ENCODE peak calls at places on chromosomes 5 and 9, in ten cellular contexts. One of them, this sample, is unnamed. For H3K4me1 and H3K27me3, the result is how much of the 10 kb centered on the place peaks cover.

GRCh38 chr9:113625456-113625855 is 161.9 kb downstream of the RGS3 start:
- DNase-seq in esophagus muscularis mucosa: no peak
- DNase-seq in CD8-positive, alpha-beta memory T cell: no peak
- DNase-seq in GM23338: no peak
- DNase-seq in CD4-positive, alpha-beta memory T cell: no peak
- DNase-seq in body of pancreas: no peak
- DNase-seq in heart left ventricle: no peak
- DNase-seq in IMR-90: no peak
- DNase-seq in prostate gland: no peak
- DNase-seq in sigmoid colon: peak
- DNase-seq in this sample: no peak

GRCh38 chr5:17799521-17799920 is 165.3 kb downstream of the TAF11L14 start:
- DNase-seq in GM23338: no peak
- DNase-seq in prostate gland: no peak
- DNase-seq in esophagus muscularis mucosa: no peak
- DNase-seq in body of pancreas: no peak
- DNase-seq in IMR-90: no peak
- DNase-seq in sigmoid colon: no peak
- DNase-seq in heart left ventricle: no peak
- DNase-seq in CD4-positive, alpha-beta memory T cell: no peak
- DNase-seq in CD8-positive, alpha-beta memory T cell: no peak
- DNase-seq in this sample: no peak

GRCh38 chr5:159913048-159913447 is 3.2 kb upstream of the ADRA1B start:
- DNase-seq in CD4-positive, alpha-beta memory T cell: no peak
- DNase-seq in CD8-positive, alpha-beta memory T cell: no peak
- DNase-seq in esophagus muscularis mucosa: no peak
- DNase-seq in prostate gland: no peak
- DNase-seq in body of pancreas: no peak
- DNase-seq in sigmoid colon: no peak
- DNase-seq in GM23338: no peak
- DNase-seq in heart left ventricle: no peak
- DNase-seq in IMR-90: peak
- DNase-seq in this sample: no peak

GRCh38 chr5:54632131-54632551 is 114.6 kb downstream of the SNX18 start:
- DNase-seq in CD4-positive, alpha-beta memory T cell: no peak
- DNase-seq in esophagus muscularis mucosa: no peak
- DNase-seq in CD8-positive, alpha-beta memory T cell: no peak
- DNase-seq in heart left ventricle: no peak
- DNase-seq in prostate gland: no peak
- DNase-seq in IMR-90: no peak
- DNase-seq in GM23338: no peak
- DNase-seq in body of pancreas: no peak
- DNase-seq in sigmoid colon: no peak
- DNase-seq in this sample: no peak

GRCh38 chr5:58378613-58379385 is 81.1 kb downstream of the PLK2 start:
- DNase-seq in CD8-positive, alpha-beta memory T cell: no peak
- DNase-seq in body of pancreas: no peak
- DNase-seq in heart left ventricle: no peak
- DNase-seq in GM23338: no peak
- DNase-seq in IMR-90: no peak
- DNase-seq in CD4-positive, alpha-beta memory T cell: no peak
- DNase-seq in sigmoid colon: no peak
- DNase-seq in prostate gland: no peak
- DNase-seq in esophagus muscularis mucosa: no peak
- DNase-seq in this sample: no peak

GRCh38 chr5:131280417-131280816 is 16.6 kb downstream of the CDC42SE2 start:
- DNase-seq in CD4-positive, alpha-beta memory T cell: no peak
- DNase-seq in CD8-positive, alpha-beta memory T cell: no peak
- DNase-seq in body of pancreas: no peak
- DNase-seq in heart left ventricle: no peak
- DNase-seq in prostate gland: no peak
- DNase-seq in IMR-90: no peak
- DNase-seq in esophagus muscularis mucosa: no peak
- DNase-seq in sigmoid colon: no peak
- DNase-seq in GM23338: no peak
- DNase-seq in this sample: peak

GRCh38 chr9:131523451-131524435 is 7.3 kb downstream of the UCK1 start:
- DNase-seq in CD4-positive, alpha-beta memory T cell: no peak
- DNase-seq in heart left ventricle: no peak
- DNase-seq in prostate gland: no peak
- DNase-seq in IMR-90: no peak
- DNase-seq in body of pancreas: no peak
- DNase-seq in CD8-positive, alpha-beta memory T cell: no peak
- DNase-seq in GM23338: no peak
- DNase-seq in esophagus muscularis mucosa: no peak
- DNase-seq in sigmoid colon: peak
- DNase-seq in this sample: no peak

GRCh38 chr9:22008662-22009562 is at the start of gene CDKN2B:
- DNase-seq in esophagus muscularis mucosa: peak
- DNase-seq in prostate gland: peak
- DNase-seq in CD8-positive, alpha-beta memory T cell: peak
- DNase-seq in GM23338: peak
- DNase-seq in sigmoid colon: peak
- DNase-seq in body of pancreas: peak
- DNase-seq in IMR-90: peak
- DNase-seq in heart left ventricle: peak
- DNase-seq in CD4-positive, alpha-beta memory T cell: peak
- DNase-seq in this sample: peak

DNA sequence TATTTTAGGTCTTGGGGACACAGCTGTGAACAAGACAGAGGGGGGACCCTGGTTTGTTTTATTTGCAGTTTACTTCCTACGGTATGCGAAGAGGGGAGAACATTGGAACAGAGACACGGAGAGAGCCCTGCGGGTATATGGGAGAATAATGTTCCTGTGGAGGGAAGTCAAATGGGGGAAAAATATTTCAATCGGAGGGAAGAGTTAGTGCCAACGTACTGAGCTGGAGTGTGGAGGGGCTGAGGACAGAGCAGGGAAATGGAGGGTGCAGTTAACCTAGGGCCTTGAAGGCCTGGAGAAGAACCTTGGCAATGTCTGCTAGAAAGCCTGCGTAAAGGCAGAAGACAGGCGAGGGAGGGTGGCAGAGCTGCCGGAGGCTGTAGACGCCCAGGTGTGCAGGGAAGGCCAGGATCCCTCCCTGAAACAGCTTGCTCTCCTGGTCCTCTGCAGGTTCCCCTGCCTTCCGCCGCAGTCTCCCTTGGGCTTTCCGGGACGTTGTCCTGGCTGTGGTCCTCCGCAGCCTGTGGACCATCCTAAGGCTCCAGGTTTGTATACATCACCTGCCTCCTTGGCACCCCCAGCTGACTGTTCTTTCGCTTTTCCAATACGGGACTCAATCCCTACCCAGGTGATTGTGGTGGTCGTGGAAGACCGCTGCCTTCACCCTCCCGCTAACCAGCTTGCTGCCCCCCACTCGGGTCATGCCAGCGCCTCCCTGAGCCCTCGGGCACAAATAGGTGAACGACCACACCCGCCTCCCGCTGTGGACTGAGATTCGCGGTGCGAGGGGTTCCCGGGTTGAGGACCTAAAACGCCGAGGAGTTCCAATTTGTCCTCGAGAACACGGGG is 1.9 kb upstream of the RACK1 start:
- DNase-seq in prostate gland: no peak
- DNase-seq in heart left ventricle: no peak
- DNase-seq in sigmoid colon: no peak
- DNase-seq in CD8-positive, alpha-beta memory T cell: no peak
- DNase-seq in IMR-90: no peak
- DNase-seq in body of pancreas: peak
- DNase-seq in CD4-positive, alpha-beta memory T cell: no peak
- DNase-seq in esophagus muscularis mucosa: no peak
- DNase-seq in GM23338: no peak
- DNase-seq in this sample: no peak
- H3K4me1 ChIP-seq in prostate gland: under half
- H3K4me1 ChIP-seq in heart left ventricle: half or more
- H3K4me1 ChIP-seq in sigmoid colon: half or more
- H3K4me1 ChIP-seq in CD8-positive, alpha-beta memory T cell: half or more
- H3K4me1 ChIP-seq in IMR-90: under half
- H3K4me1 ChIP-seq in body of pancreas: half or more
- H3K4me1 ChIP-seq in CD4-positive, alpha-beta memory T cell: half or more
- H3K4me1 ChIP-seq in esophagus muscularis mucosa: half or more
- H3K4me1 ChIP-seq in GM23338: under half
- H3K4me1 ChIP-seq in this sample: under half

GRCh38 chr5:6423327-6424109 is 25.1 kb upstream of the UBE2QL1 start:
- DNase-seq in esophagus muscularis mucosa: no peak
- DNase-seq in CD8-positive, alpha-beta memory T cell: no peak
- DNase-seq in body of pancreas: no peak
- DNase-seq in IMR-90: no peak
- DNase-seq in CD4-positive, alpha-beta memory T cell: no peak
- DNase-seq in sigmoid colon: no peak
- DNase-seq in GM23338: no peak
- DNase-seq in prostate gland: no peak
- DNase-seq in heart left ventricle: no peak
- DNase-seq in this sample: no peak
- H3K27me3 ChIP-seq in esophagus muscularis mucosa: under half
- H3K27me3 ChIP-seq in CD8-positive, alpha-beta memory T cell: under half
- H3K27me3 ChIP-seq in body of pancreas: under half
- H3K27me3 ChIP-seq in IMR-90: under half
- H3K27me3 ChIP-seq in CD4-positive, alpha-beta memory T cell: under half
- H3K27me3 ChIP-seq in sigmoid colon: under half
- H3K27me3 ChIP-seq in GM23338: under half
- H3K27me3 ChIP-seq in prostate gland: under half
- H3K27me3 ChIP-seq in heart left ventricle: under half
- H3K27me3 ChIP-seq in this sample: under half

DNA sequence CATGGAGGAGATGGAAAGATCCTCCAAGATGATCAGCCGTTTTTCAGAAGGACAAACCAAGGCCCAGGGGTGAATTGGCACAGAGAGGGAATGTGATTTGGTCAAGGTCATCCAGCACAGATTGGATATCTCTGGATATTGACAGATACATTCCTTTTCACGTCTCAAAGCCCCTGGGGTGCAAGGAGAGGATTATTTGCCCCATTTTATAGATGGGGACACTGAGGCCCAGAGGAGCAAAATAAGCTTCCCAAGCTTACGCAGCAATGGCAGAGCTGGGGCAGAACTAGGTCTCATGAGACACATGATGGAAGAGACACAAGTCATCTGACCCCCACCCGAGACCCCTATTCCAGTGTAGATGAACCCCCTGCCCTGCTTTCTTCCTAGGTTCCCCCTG is 895 bp upstream of the PDGFRB start:
- DNase-seq in IMR-90: no peak
- DNase-seq in sigmoid colon: no peak
- DNase-seq in body of pancreas: no peak
- DNase-seq in heart left ventricle: no peak
- DNase-seq in prostate gland: no peak
- DNase-seq in GM23338: no peak
- DNase-seq in esophagus muscularis mucosa: no peak
- DNase-seq in CD4-positive, alpha-beta memory T cell: no peak
- DNase-seq in CD8-positive, alpha-beta memory T cell: no peak
- DNase-seq in this sample: no peak
- H3K27ac ChIP-seq in IMR-90: peak
- H3K27ac ChIP-seq in sigmoid colon: peak
- H3K27ac ChIP-seq in body of pancreas: peak
- H3K27ac ChIP-seq in heart left ventricle: peak
- H3K27ac ChIP-seq in prostate gland: peak
- H3K27ac ChIP-seq in GM23338: no peak
- H3K27ac ChIP-seq in esophagus muscularis mucosa: peak
- H3K27ac ChIP-seq in CD4-positive, alpha-beta memory T cell: no peak
- H3K27ac ChIP-seq in CD8-positive, alpha-beta memory T cell: no peak
- H3K27ac ChIP-seq in this sample: no peak

DNA sequence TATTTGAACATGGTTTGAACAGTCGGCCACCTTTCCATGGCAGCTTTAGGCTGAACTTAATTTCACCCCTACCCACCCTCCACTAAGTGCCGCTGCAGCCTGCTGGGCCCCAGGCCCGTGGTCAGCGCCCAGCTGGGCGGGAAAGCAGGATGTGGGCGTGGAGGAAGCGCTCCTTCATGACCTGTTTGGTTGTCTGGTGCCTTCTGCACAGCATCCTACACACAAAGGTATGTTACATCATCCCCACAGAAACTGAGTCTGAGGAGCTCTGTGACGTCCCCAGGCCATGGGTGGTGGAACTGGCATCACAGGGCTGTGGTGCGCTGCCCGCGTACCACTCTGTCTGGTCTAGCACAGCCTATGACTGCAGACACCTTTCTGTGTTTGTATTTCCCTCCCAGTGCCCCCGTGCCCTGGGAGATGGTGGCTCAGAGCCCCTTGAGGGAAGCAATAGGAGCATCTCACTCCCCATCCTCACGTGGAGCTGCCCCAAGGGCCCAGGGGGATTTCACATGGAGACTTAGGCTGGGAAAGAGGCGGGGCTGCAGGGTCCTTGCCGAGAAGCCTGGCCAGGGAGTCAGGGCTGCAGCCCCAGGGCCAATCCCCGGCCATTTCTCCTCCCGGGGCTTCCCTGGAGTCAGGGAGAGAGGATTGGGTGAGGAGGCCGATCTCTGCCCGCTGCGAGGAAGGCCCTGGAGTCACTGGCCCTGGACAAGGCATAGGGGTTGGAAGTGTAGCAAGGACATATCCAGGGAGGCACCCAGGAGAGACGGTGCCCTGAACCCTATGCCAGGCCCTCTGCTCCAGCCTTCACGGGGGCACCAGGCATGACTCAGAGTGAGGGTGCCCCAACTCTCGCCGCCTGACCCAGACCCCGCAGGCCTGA is 37.5 kb upstream of the SUSD3 start:
- DNase-seq in sigmoid colon: peak
- DNase-seq in CD4-positive, alpha-beta memory T cell: peak
- DNase-seq in GM23338: no peak
- DNase-seq in esophagus muscularis mucosa: no peak
- DNase-seq in IMR-90: no peak
- DNase-seq in heart left ventricle: no peak
- DNase-seq in body of pancreas: no peak
- DNase-seq in prostate gland: no peak
- DNase-seq in CD8-positive, alpha-beta memory T cell: peak
- DNase-seq in this sample: no peak
- H3K4me1 ChIP-seq in sigmoid colon: under half
- H3K4me1 ChIP-seq in CD4-positive, alpha-beta memory T cell: half or more
- H3K4me1 ChIP-seq in GM23338: under half
- H3K4me1 ChIP-seq in esophagus muscularis mucosa: under half
- H3K4me1 ChIP-seq in IMR-90: under half
- H3K4me1 ChIP-seq in heart left ventricle: under half
- H3K4me1 ChIP-seq in body of pancreas: under half
- H3K4me1 ChIP-seq in prostate gland: under half
- H3K4me1 ChIP-seq in CD8-positive, alpha-beta memory T cell: under half
- H3K4me1 ChIP-seq in this sample: under half

GRCh38 chr9:132976571-132976970 is 1.9 kb upstream of the GFI1B start:
- DNase-seq in heart left ventricle: no peak
- DNase-seq in IMR-90: no peak
- DNase-seq in sigmoid colon: no peak
- DNase-seq in esophagus muscularis mucosa: no peak
- DNase-seq in CD8-positive, alpha-beta memory T cell: no peak
- DNase-seq in body of pancreas: no peak
- DNase-seq in GM23338: no peak
- DNase-seq in CD4-positive, alpha-beta memory T cell: no peak
- DNase-seq in prostate gland: no peak
- DNase-seq in this sample: no peak
- H3K27me3 ChIP-seq in heart left ventricle: under half
- H3K27me3 ChIP-seq in IMR-90: half or more
- H3K27me3 ChIP-seq in sigmoid colon: under half
- H3K27me3 ChIP-seq in esophagus muscularis mucosa: under half
- H3K27me3 ChIP-seq in CD8-positive, alpha-beta memory T cell: under half
- H3K27me3 ChIP-seq in body of pancreas: under half
- H3K27me3 ChIP-seq in GM23338: under half
- H3K27me3 ChIP-seq in CD4-positive, alpha-beta memory T cell: under half
- H3K27me3 ChIP-seq in prostate gland: under half
- H3K27me3 ChIP-seq in this sample: half or more

GRCh38 chr5:16385516-16386090 is 80.0 kb downstream of the ZNF622 start:
- DNase-seq in CD8-positive, alpha-beta memory T cell: no peak
- DNase-seq in GM23338: no peak
- DNase-seq in esophagus muscularis mucosa: no peak
- DNase-seq in IMR-90: no peak
- DNase-seq in body of pancreas: no peak
- DNase-seq in sigmoid colon: no peak
- DNase-seq in heart left ventricle: no peak
- DNase-seq in prostate gland: no peak
- DNase-seq in CD4-positive, alpha-beta memory T cell: no peak
- DNase-seq in this sample: no peak
- H3K27ac ChIP-seq in CD8-positive, alpha-beta memory T cell: no peak
- H3K27ac ChIP-seq in GM23338: no peak
- H3K27ac ChIP-seq in esophagus muscularis mucosa: no peak
- H3K27ac ChIP-seq in IMR-90: no peak
- H3K27ac ChIP-seq in body of pancreas: no peak
- H3K27ac ChIP-seq in sigmoid colon: no peak
- H3K27ac ChIP-seq in heart left ventricle: no peak
- H3K27ac ChIP-seq in prostate gland: no peak
- H3K27ac ChIP-seq in CD4-positive, alpha-beta memory T cell: no peak
- H3K27ac ChIP-seq in this sample: no peak

This sample was measured in cardiac muscle cell.